ENCODE peak calls at places on chromosome 12, in eight cellular contexts. O, A, X, U, H, S, Y and C are unnamed samples.

GRCh38 chr12:39319180-39319579 is 123.7 kb downstream of the KIF21A start:
- DNase-seq in O (no peak), A (no peak), X (no peak), U (no peak), H (no peak), S (no peak), Y (no peak), C (no peak)

GRCh38 chr12:39145175-39145999 is 240.0 kb upstream of the CPNE8 start:
- DNase-seq in O (no peak), A (peak), X (no peak), U (no peak), H (no peak), S (peak), Y (peak), C (peak)

GRCh38 chr12:49912846-49913245 is 9.1 kb upstream of the FAIM2 start:
- DNase-seq in O (no peak), A (no peak), X (no peak), U (no peak), H (no peak), S (no peak), Y (no peak), C (no peak)

GRCh38 chr12:1676043-1676442 is 14.8 kb upstream of the ADIPOR2 start:
- DNase-seq in O (no peak), A (no peak), X (no peak), U (no peak), H (no peak), S (no peak), Y (no peak), C (no peak)

GRCh38 chr12:94678849-94679248 is 28.5 kb upstream of the TMCC3 start:
- DNase-seq in O (no peak), A (no peak), X (no peak), U (no peak), H (no peak), S (no peak), Y (no peak), C (no peak)

GRCh38 chr12:24754690-24755638 is 193.9 kb downstream of the BCAT1 start:
- DNase-seq in O (no peak), A (no peak), X (no peak), U (no peak), H (no peak), S (peak), Y (no peak), C (no peak)

GRCh38 chr12:55850893-55851292 is 8.2 kb upstream of the MMP19 start:
- DNase-seq in O (no peak), A (no peak), X (no peak), U (no peak), H (no peak), S (peak), Y (no peak), C (no peak)

GRCh38 chr12:57459055-57459749 is 383 bp upstream of the GLI1 start:
- DNase-seq in O (peak), A (peak), X (peak), U (peak), H (peak), S (peak), Y (peak), C (peak)

GRCh38 chr12:92503977-92504966 is 198.5 kb upstream of the PLEKHG7 start:
- DNase-seq in O (no peak), A (no peak), X (no peak), U (no peak), H (no peak), S (no peak), Y (no peak), C (no peak)

GRCh38 chr12:13242926-13243325 is 46.4 kb downstream of the EMP1 start:
- DNase-seq in O (no peak), A (no peak), X (no peak), U (no peak), H (no peak), S (no peak), Y (no peak), C (no peak)

GRCh38 chr12:59874781-59875180 is 279.0 kb downstream of the SLC16A7 start:
- DNase-seq in O (no peak), A (no peak), X (peak), U (no peak), H (no peak), S (peak), Y (no peak), C (no peak)